ENCODE peak calls at places on chromosomes 11 and 22, in ten cellular contexts. C, I, P, G, V, W, Y, H, Q and J are unnamed samples.

GRCh38 chr11:86508604-86509471 is 134.2 kb downstream of the CCDC81 start:
- DNase-seq in C (no peak), I (no peak), P (no peak), G (peak), V (peak), W (peak), Y (no peak), H (no peak), Q (no peak), J (no peak)

GRCh38 chr22:46941958-46942815 is 179.7 kb downstream of the TBC1D22A start:
- DNase-seq in C (peak), I (no peak), P (no peak), G (no peak), V (no peak), W (no peak), Y (no peak), H (no peak), Q (peak), J (no peak)

GRCh38 chr11:1411301-1411700 is 21.6 kb downstream of the BRSK2 start:
- DNase-seq in C (no peak), I (no peak), P (no peak), G (no peak), V (no peak), W (no peak), Y (no peak), H (no peak), Q (no peak), J (no peak)

GRCh38 chr11:110169738-110170137 is 76.5 kb downstream of the ZC3H12C start:
- DNase-seq in C (no peak), I (no peak), P (no peak), G (no peak), V (no peak), W (no peak), Y (no peak), H (no peak), Q (no peak), J (no peak)

GRCh38 chr11:91859666-91860065 is 365.0 kb upstream of the FAT3 start:
- DNase-seq in C (no peak), I (no peak), P (no peak), G (no peak), V (peak), W (peak), Y (no peak), H (no peak), Q (no peak), J (no peak)

GRCh38 chr11:126544311-126545056 is 189.0 kb downstream of the ST3GAL4 start:
- DNase-seq in C (peak), I (no peak), P (no peak), G (peak), V (peak), W (no peak), Y (peak), H (peak), Q (no peak), J (no peak)

GRCh38 chr11:44634401-44635281 is 69.2 kb downstream of the CD82 start:
- DNase-seq in C (no peak), I (peak), P (peak), G (peak), V (peak), W (peak), Y (peak), H (peak), Q (peak), J (peak)

GRCh38 chr22:38313384-38313955 is 3.8 kb downstream of the CSNK1E start:
- DNase-seq in C (no peak), I (no peak), P (no peak), G (peak), V (peak), W (peak), Y (peak), H (no peak), Q (peak), J (peak)

GRCh38 chr11:67732045-67732787 is 57.8 kb upstream of the ALDH3B2 start:
- DNase-seq in C (peak), I (peak), P (no peak), G (no peak), V (no peak), W (peak), Y (no peak), H (no peak), Q (no peak), J (peak)

GRCh38 chr22:45910928-45911467 is 66.0 kb downstream of the WNT7B start:
- DNase-seq in C (no peak), I (no peak), P (no peak), G (no peak), V (no peak), W (no peak), Y (no peak), H (peak), Q (no peak), J (no peak)

GRCh38 chr11:65773784-65774411 is 6.9 kb downstream of the AP5B1 start:
- DNase-seq in C (no peak), I (no peak), P (no peak), G (no peak), V (peak), W (no peak), Y (peak), H (no peak), Q (no peak), J (no peak)
- TF ChIP-seq CTCF in C (no peak), I (no peak), P (no peak), G (no peak), V (peak), W (no peak), Y (no peak), H (no peak), Q (no peak), J (no peak)

GRCh38 chr11:36347384-36347906 is 51.4 kb downstream of the PRR5L start:
- DNase-seq in C (no peak), I (no peak), P (no peak), G (no peak), V (no peak), W (no peak), Y (no peak), H (no peak), Q (no peak), J (no peak)

GRCh38 chr11:36352919-36353318 is 56.8 kb downstream of the PRR5L start:
- DNase-seq in C (no peak), I (no peak), P (no peak), G (no peak), V (no peak), W (no peak), Y (no peak), H (no peak), Q (no peak), J (no peak)

GRCh38 chr11:36346562-36347383 is 50.7 kb downstream of the PRR5L start:
- DNase-seq in C (no peak), I (no peak), P (no peak), G (no peak), V (no peak), W (no peak), Y (no peak), H (no peak), Q (no peak), J (no peak)

GRCh38 chr11:36350137-36350513 is 54.0 kb downstream of the PRR5L start:
- DNase-seq in C (no peak), I (no peak), P (no peak), G (no peak), V (no peak), W (no peak), Y (no peak), H (no peak), Q (no peak), J (no peak)

DNA sequence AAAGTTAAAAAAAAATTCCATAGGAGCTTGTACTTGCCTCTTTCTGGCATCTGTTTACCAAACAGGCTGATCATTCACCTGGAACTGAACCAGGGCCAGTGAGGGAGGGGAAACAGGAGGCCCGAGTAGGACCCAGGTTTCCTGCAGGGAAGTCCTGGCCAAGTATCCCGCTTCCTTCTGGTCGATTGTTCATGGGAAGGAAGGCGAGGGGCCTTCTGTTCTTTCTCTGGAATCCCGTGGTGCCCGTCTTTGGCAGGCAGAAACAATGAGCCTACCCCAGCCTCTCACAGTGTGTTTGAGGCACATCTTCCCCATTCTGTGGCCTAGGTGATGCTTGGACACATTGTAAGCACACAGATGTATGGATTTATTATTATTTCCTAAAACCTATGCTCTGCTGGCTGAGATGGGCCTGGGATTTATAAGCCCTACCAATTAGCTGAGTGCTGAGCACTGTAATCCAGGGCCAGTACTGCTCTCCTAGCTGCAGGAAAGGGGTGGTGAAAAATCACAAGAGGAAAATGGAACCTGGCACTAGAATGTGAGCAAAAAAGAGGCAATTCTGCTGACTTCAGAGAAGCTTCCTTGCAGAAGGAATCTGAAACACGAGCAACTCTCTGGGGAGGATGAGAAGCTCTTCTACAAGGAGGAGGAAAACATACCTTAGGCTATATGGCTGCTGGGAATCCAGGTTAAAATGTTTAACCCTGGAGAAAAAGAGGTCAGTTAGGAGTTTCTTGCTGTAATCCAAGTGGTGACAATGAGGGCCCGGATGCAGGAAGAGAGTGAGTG is 53.5 kb downstream of the PRR5L start:
- DNase-seq in C (peak), I (no peak), P (no peak), G (no peak), V (no peak), W (no peak), Y (no peak), H (peak), Q (no peak), J (no peak)
- TF ChIP-seq CTCF in C (no peak), I (no peak), P (no peak), G (no peak), V (no peak), W (no peak), Y (no peak), H (no peak), Q (no peak), J (no peak)

GRCh38 chr11:8914661-8915018 is 3.7 kb downstream of the AKIP1 start:
- DNase-seq in C (no peak), I (no peak), P (no peak), G (no peak), V (no peak), W (no peak), Y (no peak), H (no peak), Q (no peak), J (no peak)
- TF ChIP-seq CTCF in C (peak), I (no peak), P (no peak), G (no peak), V (no peak), W (no peak), Y (no peak), H (no peak), Q (no peak), J (no peak)

GRCh38 chr11:134045799-134046635 is 22.9 kb upstream of the JAM3 start:
- DNase-seq in C (peak), I (no peak), P (no peak), G (no peak), V (peak), W (no peak), Y (peak), H (peak), Q (peak), J (no peak)
- TF ChIP-seq CTCF in C (no peak), I (no peak), P (no peak), G (peak), V (peak), W (no peak), Y (peak), H (peak), Q (peak), J (peak)

GRCh38 chr11:88288560-88288959 is 49.0 kb downstream of the CTSC start:
- DNase-seq in C (no peak), I (no peak), P (no peak), G (no peak), V (peak), W (no peak), Y (no peak), H (no peak), Q (no peak), J (no peak)

GRCh38 chr11:88297320-88298263 is 39.9 kb downstream of the CTSC start:
- DNase-seq in C (no peak), I (no peak), P (no peak), G (no peak), V (no peak), W (no peak), Y (no peak), H (peak), Q (no peak), J (no peak)

GRCh38 chr11:88293931-88294330 is 43.6 kb downstream of the CTSC start:
- DNase-seq in C (no peak), I (no peak), P (no peak), G (peak), V (no peak), W (no peak), Y (no peak), H (no peak), Q (no peak), J (no peak)

GRCh38 chr11:88295028-88295427 is 42.5 kb downstream of the CTSC start:
- DNase-seq in C (no peak), I (no peak), P (no peak), G (no peak), V (no peak), W (no peak), Y (no peak), H (no peak), Q (no peak), J (no peak)

GRCh38 chr11:88292156-88292844 is 45.2 kb downstream of the CTSC start:
- DNase-seq in C (no peak), I (no peak), P (no peak), G (peak), V (peak), W (peak), Y (no peak), H (no peak), Q (no peak), J (no peak)
- TF ChIP-seq CTCF in C (no peak), I (no peak), P (no peak), G (no peak), V (peak), W (peak), Y (no peak), H (no peak), Q (peak), J (no peak)

GRCh38 chr11:13970986-13971385 is 8.5 kb downstream of the SPON1 start:
- DNase-seq in C (peak), I (no peak), P (no peak), G (no peak), V (peak), W (peak), Y (no peak), H (peak), Q (no peak), J (no peak)
- TF ChIP-seq CTCF in C (no peak), I (peak), P (no peak), G (peak), V (peak), W (no peak), Y (no peak), H (peak), Q (peak), J (peak)